ENCODE peak calls at places on chromosomes 3 and 15, in seven cellular contexts. One of them, this sample, is unnamed.

GRCh38 chr15:60620707-60621106 is 141.8 kb upstream of the ICE2 start:
- DNase-seq in adrenal gland: peak
- DNase-seq in A673: peak
- DNase-seq in fibroblast of the aortic adventitia: peak
- DNase-seq in MM.1S: no peak
- DNase-seq in PC-3: no peak
- DNase-seq in cardiac fibroblast: no peak
- DNase-seq in this sample: no peak

GRCh38 chr15:56871180-56871579 is 47.3 kb upstream of the TCF12 start:
- DNase-seq in adrenal gland: no peak
- DNase-seq in A673: peak
- DNase-seq in fibroblast of the aortic adventitia: peak
- DNase-seq in MM.1S: no peak
- DNase-seq in PC-3: peak
- DNase-seq in cardiac fibroblast: peak
- DNase-seq in this sample: no peak

GRCh38 chr3:140351466-140351865 is 326.4 kb upstream of the TRIM42 start:
- DNase-seq in adrenal gland: no peak
- DNase-seq in A673: no peak
- DNase-seq in fibroblast of the aortic adventitia: no peak
- DNase-seq in MM.1S: no peak
- DNase-seq in PC-3: no peak
- DNase-seq in cardiac fibroblast: no peak
- DNase-seq in this sample: no peak

GRCh38 chr15:63858881-63859280 is 25.1 kb upstream of the HERC1 start:
- DNase-seq in adrenal gland: no peak
- DNase-seq in A673: no peak
- DNase-seq in fibroblast of the aortic adventitia: peak
- DNase-seq in MM.1S: no peak
- DNase-seq in PC-3: no peak
- DNase-seq in cardiac fibroblast: peak
- DNase-seq in this sample: no peak

GRCh38 chr3:170499562-170500156 is 81.0 kb downstream of the CLDN11 start:
- DNase-seq in adrenal gland: peak
- DNase-seq in A673: peak
- DNase-seq in fibroblast of the aortic adventitia: peak
- DNase-seq in MM.1S: peak
- DNase-seq in PC-3: peak
- DNase-seq in cardiac fibroblast: peak
- DNase-seq in this sample: peak

GRCh38 chr3:192090586-192090985 is 629.6 kb downstream of the PYDC2 start:
- DNase-seq in adrenal gland: no peak
- DNase-seq in A673: no peak
- DNase-seq in fibroblast of the aortic adventitia: no peak
- DNase-seq in MM.1S: peak
- DNase-seq in PC-3: peak
- DNase-seq in cardiac fibroblast: no peak
- DNase-seq in this sample: peak

GRCh38 chr3:149020839-149021252 is 29.5 kb downstream of the GYG1 start:
- DNase-seq in adrenal gland: no peak
- DNase-seq in A673: no peak
- DNase-seq in fibroblast of the aortic adventitia: no peak
- DNase-seq in MM.1S: no peak
- DNase-seq in PC-3: no peak
- DNase-seq in cardiac fibroblast: no peak
- DNase-seq in this sample: no peak

GRCh38 chr3:14448063-14448462 is 45.7 kb downstream of the SLC6A6 start:
- DNase-seq in adrenal gland: no peak
- DNase-seq in A673: no peak
- DNase-seq in fibroblast of the aortic adventitia: no peak
- DNase-seq in MM.1S: no peak
- DNase-seq in PC-3: no peak
- DNase-seq in cardiac fibroblast: no peak
- DNase-seq in this sample: no peak

GRCh38 chr15:100934735-100935134 is 15.6 kb downstream of the LRRK1 start:
- DNase-seq in adrenal gland: no peak
- DNase-seq in A673: no peak
- DNase-seq in fibroblast of the aortic adventitia: peak
- DNase-seq in MM.1S: no peak
- DNase-seq in PC-3: peak
- DNase-seq in cardiac fibroblast: peak
- DNase-seq in this sample: no peak
- TF ChIP-seq CTCF in adrenal gland: no peak
- TF ChIP-seq CTCF in A673: no peak
- TF ChIP-seq CTCF in fibroblast of the aortic adventitia: peak
- TF ChIP-seq CTCF in MM.1S: no peak
- TF ChIP-seq CTCF in PC-3: peak
- TF ChIP-seq CTCF in cardiac fibroblast: peak
- TF ChIP-seq CTCF in this sample: no peak

DNA sequence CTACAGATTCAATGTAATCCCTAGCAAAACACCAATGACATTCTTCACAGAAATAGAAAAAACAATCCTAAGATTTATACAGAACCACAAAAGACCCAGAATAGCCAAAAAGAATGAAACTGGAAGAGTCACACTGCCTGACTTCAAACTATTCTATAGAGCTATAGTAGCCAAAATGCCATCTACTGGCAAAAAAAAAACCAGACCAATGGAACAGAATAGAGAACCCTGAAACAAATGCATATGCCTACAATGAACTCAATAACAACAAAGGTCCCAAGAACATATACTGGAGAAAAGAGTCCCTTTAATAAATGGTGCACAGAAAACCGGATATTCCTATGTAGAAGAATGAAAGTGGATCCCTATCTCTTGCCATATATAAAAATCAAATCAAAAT is 19.8 kb downstream of the PDCD10 start:
- DNase-seq in adrenal gland: no peak
- DNase-seq in A673: no peak
- DNase-seq in fibroblast of the aortic adventitia: no peak
- DNase-seq in MM.1S: no peak
- DNase-seq in PC-3: no peak
- DNase-seq in cardiac fibroblast: no peak
- DNase-seq in this sample: no peak
- TF ChIP-seq CTCF in adrenal gland: no peak
- TF ChIP-seq CTCF in A673: no peak
- TF ChIP-seq CTCF in fibroblast of the aortic adventitia: no peak
- TF ChIP-seq CTCF in MM.1S: no peak
- TF ChIP-seq CTCF in PC-3: no peak
- TF ChIP-seq CTCF in cardiac fibroblast: no peak
- TF ChIP-seq CTCF in this sample: no peak

GRCh38 chr3:72977060-72977459 is 19.6 kb upstream of the PPP4R2 start:
- DNase-seq in adrenal gland: no peak
- DNase-seq in A673: no peak
- DNase-seq in fibroblast of the aortic adventitia: no peak
- DNase-seq in MM.1S: no peak
- DNase-seq in PC-3: no peak
- DNase-seq in cardiac fibroblast: peak
- DNase-seq in this sample: peak
- TF ChIP-seq CTCF in adrenal gland: peak
- TF ChIP-seq CTCF in A673: peak
- TF ChIP-seq CTCF in fibroblast of the aortic adventitia: peak
- TF ChIP-seq CTCF in MM.1S: no peak
- TF ChIP-seq CTCF in PC-3: peak
- TF ChIP-seq CTCF in cardiac fibroblast: no peak
- TF ChIP-seq CTCF in this sample: no peak

DNA sequence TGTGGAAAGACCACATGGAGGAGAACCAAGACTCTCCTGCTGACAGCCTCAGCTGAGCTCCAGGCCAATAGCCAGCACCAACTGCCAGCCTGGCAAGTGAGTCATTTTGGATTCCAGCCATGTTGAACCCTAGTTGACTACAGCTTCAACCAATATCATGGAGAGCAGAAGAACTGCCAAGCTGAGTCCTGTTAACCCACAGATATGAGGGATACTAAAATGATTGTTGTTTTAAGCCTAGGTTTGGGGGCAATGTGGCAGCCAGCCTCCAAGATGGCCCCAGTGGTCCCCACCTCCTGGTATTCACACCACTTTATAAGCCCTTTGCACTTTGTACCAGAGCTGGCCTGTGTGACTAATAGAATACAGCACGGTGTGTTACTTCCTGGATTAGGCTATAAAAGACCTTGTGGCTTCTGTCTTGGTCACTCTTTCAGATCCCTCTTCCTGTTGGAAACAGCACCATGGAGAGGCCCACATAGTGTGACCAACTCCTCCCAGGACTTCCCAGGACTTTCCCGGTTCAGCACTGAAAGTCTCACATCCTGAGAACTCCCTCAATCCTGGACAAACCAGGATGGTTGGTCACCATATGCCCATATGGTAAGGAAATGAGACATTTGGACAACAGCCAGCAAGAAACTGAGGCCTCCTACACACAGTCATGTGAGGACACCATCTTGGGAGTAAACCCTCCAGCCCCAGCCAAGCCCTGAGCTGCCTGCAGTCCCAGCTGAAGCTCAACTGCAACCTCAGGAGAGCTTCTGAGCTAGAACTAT is 32.4 kb upstream of the CDV3 start:
- DNase-seq in adrenal gland: peak
- DNase-seq in A673: peak
- DNase-seq in fibroblast of the aortic adventitia: peak
- DNase-seq in MM.1S: peak
- DNase-seq in PC-3: peak
- DNase-seq in cardiac fibroblast: peak
- DNase-seq in this sample: peak
- TF ChIP-seq CTCF in adrenal gland: no peak
- TF ChIP-seq CTCF in A673: no peak
- TF ChIP-seq CTCF in fibroblast of the aortic adventitia: no peak
- TF ChIP-seq CTCF in MM.1S: no peak
- TF ChIP-seq CTCF in PC-3: no peak
- TF ChIP-seq CTCF in cardiac fibroblast: no peak
- TF ChIP-seq CTCF in this sample: no peak

GRCh38 chr15:74843445-74843828 is 481 bp upstream of the ULK3 start:
- DNase-seq in adrenal gland: no peak
- DNase-seq in A673: no peak
- DNase-seq in fibroblast of the aortic adventitia: no peak
- DNase-seq in MM.1S: no peak
- DNase-seq in PC-3: no peak
- DNase-seq in cardiac fibroblast: no peak
- DNase-seq in this sample: no peak
- TF ChIP-seq CTCF in adrenal gland: no peak
- TF ChIP-seq CTCF in A673: peak
- TF ChIP-seq CTCF in fibroblast of the aortic adventitia: no peak
- TF ChIP-seq CTCF in MM.1S: no peak
- TF ChIP-seq CTCF in PC-3: no peak
- TF ChIP-seq CTCF in cardiac fibroblast: no peak
- TF ChIP-seq CTCF in this sample: no peak

DNA sequence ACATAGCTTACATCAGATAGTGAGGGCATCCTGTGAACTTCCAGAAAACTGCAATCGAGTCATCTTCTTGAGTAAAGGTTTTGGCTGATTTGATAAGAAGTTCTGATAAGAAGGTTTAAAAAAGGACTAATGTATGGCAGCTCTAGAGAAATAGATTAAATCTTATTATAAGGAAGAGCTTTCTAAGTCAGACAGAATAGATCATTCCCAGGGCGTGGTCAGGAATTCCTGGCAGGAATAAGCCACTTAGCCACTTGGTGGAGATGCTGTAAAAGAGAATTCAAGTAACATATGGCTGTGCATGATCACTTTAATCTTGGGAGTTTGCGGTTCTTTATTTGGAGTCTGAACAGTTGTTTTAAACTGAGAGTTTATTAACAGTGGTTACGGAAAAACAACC is 17.4 kb downstream of the PGBD4 start:
- DNase-seq in adrenal gland: no peak
- DNase-seq in A673: no peak
- DNase-seq in fibroblast of the aortic adventitia: peak
- DNase-seq in MM.1S: no peak
- DNase-seq in PC-3: peak
- DNase-seq in cardiac fibroblast: no peak
- DNase-seq in this sample: no peak
- TF ChIP-seq CTCF in adrenal gland: no peak
- TF ChIP-seq CTCF in A673: no peak
- TF ChIP-seq CTCF in fibroblast of the aortic adventitia: no peak
- TF ChIP-seq CTCF in MM.1S: no peak
- TF ChIP-seq CTCF in PC-3: peak
- TF ChIP-seq CTCF in cardiac fibroblast: no peak
- TF ChIP-seq CTCF in this sample: no peak

GRCh38 chr3:164397462-164397861 is 680.8 kb downstream of the SI start:
- DNase-seq in adrenal gland: no peak
- DNase-seq in A673: no peak
- DNase-seq in fibroblast of the aortic adventitia: no peak
- DNase-seq in MM.1S: no peak
- DNase-seq in PC-3: no peak
- DNase-seq in cardiac fibroblast: no peak
- DNase-seq in this sample: no peak
- TF ChIP-seq CTCF in adrenal gland: no peak
- TF ChIP-seq CTCF in A673: no peak
- TF ChIP-seq CTCF in fibroblast of the aortic adventitia: no peak
- TF ChIP-seq CTCF in MM.1S: no peak
- TF ChIP-seq CTCF in PC-3: no peak
- TF ChIP-seq CTCF in cardiac fibroblast: no peak
- TF ChIP-seq CTCF in this sample: no peak